ENCODE peak calls at places on chromosome 5, in nine cellular contexts. Q is HuH-7.5; B is effector memory CD8-positive, alpha-beta T cell; L is AG10803; S is NCI-H1105 treated with DMSO at 0.1 percent for 48 hours; C is CD4-positive, alpha-beta T cell; M is spleen; O is AG08395; J is cardiac muscle cell. E is an unnamed sample.

GRCh38 chr5:179267071-179267670 is 78.1 kb downstream of the ADAMTS2 start:
- DNase-seq in C (no peak), O (no peak), J (no peak), B (no peak), L (peak; percentile 72), M (peak; percentile 77), Q (no peak), S (no peak), E (no peak)

GRCh38 chr5:158322620-158323019 is 463.7 kb upstream of the CLINT1 start:
- DNase-seq in S (no peak), J (no peak), M (no peak), O (no peak), Q (no peak), C (no peak), L (no peak), B (no peak), E (no peak)

GRCh38 chr5:116273458-116274242 is 188.8 kb downstream of the COMMD10 start:
- DNase-seq in O (no peak), J (no peak), L (peak; percentile 23), S (no peak), B (no peak), Q (no peak), C (no peak), M (no peak), E (peak; percentile 67)

GRCh38 chr5:56088967-56089829 is 94.4 kb upstream of the IL6ST start:
- DNase-seq in M (no peak), C (no peak), L (peak; percentile 87), Q (no peak), B (no peak), O (peak; percentile 80), S (no peak), J (no peak), E (peak; percentile 83)

GRCh38 chr5:53126514-53126913 is 17.0 kb upstream of the MOCS2 start:
- DNase-seq in L (peak; percentile 49), S (no peak), J (no peak), M (no peak), B (no peak), O (peak; percentile 63), Q (no peak), C (no peak), E (peak; percentile 69)

GRCh38 chr5:171309526-171310333 is 682 bp downstream of the TLX3 start:
- DNase-seq in L (no peak), B (no peak), J (no peak), Q (no peak), O (no peak), M (no peak), C (no peak), S (no peak), E (no peak)

GRCh38 chr5:956941-957729 is 51.5 kb upstream of the NKD2 start:
- DNase-seq in S (no peak), Q (no peak), B (peak; percentile 36), C (no peak), O (peak; percentile 86), J (peak; percentile 32), M (no peak), L (peak; percentile 94), E (peak; percentile 92)

GRCh38 chr5:78671609-78672008 is 23.0 kb upstream of the LHFPL2 start:
- DNase-seq in C (no peak), M (no peak), L (no peak), S (no peak), J (no peak), Q (no peak), O (no peak), B (no peak), E (peak; percentile 76)

GRCh38 chr5:10400834-10401233 is 40.8 kb upstream of the ROPN1L start:
- DNase-seq in M (no peak), Q (no peak), J (no peak), S (no peak), C (no peak), L (peak; percentile 86), O (peak; percentile 14), B (no peak), E (peak; percentile 9)

GRCh38 chr5:67910599-67910998 is 305.0 kb upstream of the PIK3R1 start:
- DNase-seq in J (no peak), Q (no peak), L (no peak), C (no peak), O (no peak), S (no peak), M (no peak), B (no peak), E (no peak)

GRCh38 chr5:14917719-14918118 is 46.1 kb upstream of the ANKH start:
- DNase-seq in C (no peak), S (no peak), O (peak; percentile 62), Q (no peak), J (no peak), B (no peak), M (no peak), L (peak; percentile 70), E (no peak)

GRCh38 chr5:113163328-113163727 is 186.7 kb downstream of the DCP2 start:
- DNase-seq in L (no peak), J (no peak), Q (no peak), B (no peak), S (no peak), C (no peak), O (no peak), M (no peak), E (peak; percentile 62)

GRCh38 chr5:157506981-157507780 is 47.2 kb downstream of the NIPAL4 start:
- DNase-seq in C (no peak), L (no peak), M (no peak), S (no peak), B (no peak), O (no peak), Q (no peak), J (no peak), E (no peak)

GRCh38 chr5:133831506-133832224 is 136.8 kb downstream of the C5orf15 start:
- DNase-seq in J (no peak), S (no peak), O (peak; percentile 76), L (peak; percentile 49), C (no peak), Q (no peak), M (no peak), B (no peak), E (peak; percentile 16)

GRCh38 chr5:147805030-147805454 is 22.5 kb upstream of the JAKMIP2 start:
- DNase-seq in L (no peak), Q (no peak), J (no peak), C (no peak), S (no peak), B (peak; percentile 45), O (no peak), M (peak; percentile 84), E (no peak)

GRCh38 chr5:150163547-150164059 is 3.0 kb upstream of the CDX1 start:
- DNase-seq in O (peak; percentile 45), C (no peak), J (no peak), L (no peak), S (no peak), Q (no peak), B (no peak), M (no peak), E (no peak)

GRCh38 chr5:65142007-65142406 is 339.7 kb downstream of the ADAMTS6 start:
- DNase-seq in Q (no peak), J (no peak), O (no peak), M (no peak), B (no peak), S (no peak), L (no peak), C (no peak), E (no peak)

GRCh38 chr5:88688981-88689661 is 193.9 kb downstream of the MEF2C start:
- DNase-seq in B (no peak), J (no peak), M (no peak), O (no peak), C (no peak), S (no peak), Q (no peak), L (no peak), E (no peak)

GRCh38 chr5:122864400-122864799 is 19.0 kb downstream of the SNX24 start:
- DNase-seq in Q (no peak), J (no peak), O (no peak), M (no peak), B (no peak), S (no peak), C (no peak), L (no peak), E (no peak)

GRCh38 chr5:176549871-176550270 is 729 bp downstream of the CDHR2 start:
- DNase-seq in M (peak; percentile 77), C (no peak), B (no peak), Q (no peak), J (no peak), S (no peak), O (no peak), L (no peak), E (no peak)

GRCh38 chr5:14930486-14930885 is 58.9 kb upstream of the ANKH start:
- DNase-seq in S (no peak), L (no peak), J (no peak), M (no peak), Q (no peak), O (no peak), B (no peak), C (no peak), E (peak; percentile 26)

GRCh38 chr5:96752341-96753016 is 55.3 kb downstream of the ERAP1 start:
- DNase-seq in S (peak; percentile 45), L (peak; percentile 61), J (peak; percentile 80), O (peak; percentile 52), Q (peak; percentile 4), C (no peak), M (no peak), B (peak; percentile 51), E (peak; percentile 28)

GRCh38 chr5:102843997-102844396 is 88.9 kb downstream of the PAM start:
- DNase-seq in C (no peak), J (no peak), S (no peak), B (no peak), O (no peak), M (no peak), L (no peak), Q (no peak), E (no peak)

GRCh38 chr5:94700592-94700991 is 82.1 kb downstream of the SLF1 start:
- DNase-seq in Q (no peak), J (no peak), O (no peak), L (no peak), M (no peak), C (no peak), S (no peak), B (no peak), E (no peak)

GRCh38 chr5:159050408-159051091 is 49.2 kb downstream of the EBF1 start:
- DNase-seq in O (peak; percentile 63), B (no peak), C (no peak), J (no peak), L (peak; percentile 80), Q (no peak), S (peak; percentile 2), M (no peak), E (no peak)

GRCh38 chr5:3601929-3602712 is 6.5 kb downstream of the IRX1 start:
- DNase-seq in L (peak; percentile 55), S (no peak), O (no peak), M (peak; percentile 70), Q (no peak), J (peak; percentile 49), C (no peak), B (no peak), E (peak; percentile 15)

GRCh38 chr5:16857635-16858034 is 78.5 kb downstream of the MYO10 start:
- DNase-seq in S (no peak), Q (no peak), C (no peak), L (peak; percentile 36), O (peak; percentile 48), M (no peak), B (no peak), J (no peak), E (no peak)

GRCh38 chr5:115599502-115599901 is 2.8 kb downstream of the TICAM2 start:
- DNase-seq in C (no peak), S (no peak), Q (no peak), J (no peak), O (peak; percentile 60), B (no peak), M (peak; percentile 62), L (peak; percentile 69), E (peak; percentile 23)

GRCh38 chr5:131679911-131680310 is 44.9 kb upstream of the RAPGEF6 start:
- DNase-seq in L (peak; percentile 91), B (no peak), J (no peak), O (peak; percentile 61), Q (no peak), S (no peak), M (no peak), C (no peak), E (peak; percentile 91)

GRCh38 chr5:83942155-83942554 is 221.5 kb upstream of the HAPLN1 start:
- DNase-seq in S (no peak), Q (no peak), M (no peak), C (no peak), J (no peak), O (no peak), L (no peak), B (no peak), E (no peak)

GRCh38 chr5:7565559-7565958 is 169.6 kb downstream of the ADCY2 start:
- DNase-seq in M (no peak), O (no peak), L (no peak), Q (no peak), J (no peak), B (no peak), S (no peak), C (no peak), E (no peak)